ENCODE peak calls at places on chromosomes 6 and 20, in four cellular contexts. E is GM12878, P is H1, B is HepG2. V is an unnamed sample.

GRCh38 chr20:53961527-53961926 is 108.9 kb downstream of the BCAS1 start:
- DNase-seq in E (no peak), B (no peak), P (no peak), V (no peak)

GRCh38 chr6:158249437-158249836 is 62.8 kb upstream of the TULP4 start:
- DNase-seq in E (no peak), B (no peak), P (no peak), V (no peak)

GRCh38 chr20:22462975-22463914 is 121.1 kb downstream of the FOXA2 start:
- DNase-seq in E (no peak), B (no peak), P (no peak), V (no peak)

GRCh38 chr20:44589522-44589921 is 7.1 kb downstream of the PKIG start:
- DNase-seq in E (no peak), B (no peak), P (no peak), V (no peak)

GRCh38 chr6:84764332-84765049 is at the start of gene TBX18:
- DNase-seq in B (peak; percentile 35), E (no peak), P (peak; percentile 96), V (peak; percentile 85)

GRCh38 chr6:42050897-42051653 is 751 bp downstream of the TAF8 start:
- DNase-seq in P (no peak), E (no peak), B (no peak), V (no peak)

GRCh38 chr20:56449459-56449858 is 19.0 kb upstream of the RTF2 start:
- DNase-seq in B (no peak), E (no peak), P (no peak), V (no peak)

GRCh38 chr6:112027942-112028674 is 25.8 kb upstream of the CCN6 start:
- DNase-seq in B (no peak), E (no peak), P (no peak), V (no peak)

GRCh38 chr20:8385247-8385646 is 253.2 kb downstream of the PLCB1 start:
- DNase-seq in P (no peak), B (no peak), E (no peak), V (peak; percentile 74)

GRCh38 chr6:122649701-122650100 is 39.5 kb downstream of the PKIB start:
- DNase-seq in P (no peak), E (no peak), B (peak; percentile 5), V (no peak)

GRCh38 chr6:84052204-84052882 is 18.8 kb downstream of the MRAP2 start:
- DNase-seq in E (no peak), P (peak; percentile 64), B (peak; percentile 35), V (peak; percentile 48)

GRCh38 chr6:148885154-148885870 is 138.5 kb downstream of the UST start:
- DNase-seq in B (no peak), P (no peak), E (no peak), V (no peak)

GRCh38 chr6:113672691-113673149 is 184.4 kb upstream of the MARCKS start:
- DNase-seq in B (peak; percentile 23), P (no peak), E (no peak), V (no peak)

GRCh38 chr6:36345681-36346417 is 9.2 kb upstream of the BNIP5 start:
- DNase-seq in P (peak; percentile 57), E (no peak), B (no peak), V (no peak)

GRCh38 chr20:61436674-61437279 is 184.7 kb downstream of the CDH4 start:
- DNase-seq in P (peak; percentile 84), B (no peak), E (no peak), V (peak; percentile 98)

GRCh38 chr20:25238319-25239037 is 9.4 kb upstream of the PYGB start:
- DNase-seq in E (no peak), P (no peak), B (no peak), V (no peak)

GRCh38 chr6:154516276-154516675 is 5.8 kb upstream of the CNKSR3 start:
- DNase-seq in E (no peak), B (no peak), P (no peak), V (no peak)

GRCh38 chr6:157832250-157832967 is 9.4 kb downstream of the SNX9 start:
- DNase-seq in P (no peak), B (no peak), E (no peak), V (no peak)

GRCh38 chr6:161522286-161522685 is 248.4 kb upstream of the AGPAT4 start:
- DNase-seq in P (no peak), B (no peak), E (no peak), V (no peak)

GRCh38 chr6:111564482-111564945 is 41.2 kb downstream of the TRAF3IP2 start:
- DNase-seq in B (no peak), E (no peak), P (no peak), V (no peak)

GRCh38 chr6:73086726-73087125 is 138.6 kb downstream of the KHDC1L start:
- DNase-seq in B (no peak), E (no peak), P (no peak), V (no peak)

GRCh38 chr6:87588756-87589407 is 905 bp downstream of the RARS2 start:
- DNase-seq in E (no peak), P (no peak), B (no peak), V (no peak)

GRCh38 chr6:168525114-168525513 is 84.1 kb downstream of the SMOC2 start:
- DNase-seq in B (no peak), E (no peak), P (no peak), V (no peak)

GRCh38 chr6:138523347-138524210 is 24.3 kb upstream of the NHSL1 start:
- DNase-seq in P (no peak), E (no peak), B (no peak), V (no peak)

GRCh38 chr6:130164251-130164650 is 58.5 kb downstream of the SAMD3 start:
- DNase-seq in B (no peak), E (no peak), P (no peak), V (no peak)

GRCh38 chr20:62570897-62571666 is 71.2 kb upstream of the SLCO4A1 start:
- DNase-seq in E (no peak), B (no peak), P (no peak), V (no peak)

GRCh38 chr20:57657537-57658446 is 37.6 kb upstream of the ZBP1 start:
- DNase-seq in B (peak; percentile 47), E (no peak), P (peak; percentile 39), V (no peak)

GRCh38 chr6:105886812-105887513 is 199.2 kb upstream of the PRDM1 start:
- DNase-seq in P (no peak), B (no peak), E (no peak), V (no peak)

GRCh38 chr6:2830183-2830582 is 11.5 kb downstream of the SERPINB1 start:
- DNase-seq in E (no peak), P (no peak), B (no peak), V (no peak)

GRCh38 chr6:26017567-26017966 is 55.0 kb downstream of the TRIM38 start:
- DNase-seq in B (no peak), P (no peak), E (no peak), V (no peak)
- TF ChIP-seq SUZ12 in B (no peak), P (no peak), E (no peak), V (no peak)

GRCh38 chr6:144661101-144661806 is 376.1 kb downstream of the UTRN start:
- DNase-seq in P (no peak), E (no peak), B (peak; percentile 93), V (no peak)

GRCh38 chr6:144659735-144660246 is 374.7 kb downstream of the UTRN start:
- DNase-seq in P (no peak), B (no peak), E (no peak), V (no peak)

GRCh38 chr6:144659202-144659731 is 374.1 kb downstream of the UTRN start:
- DNase-seq in B (peak; percentile 42), P (no peak), E (no peak), V (no peak)

GRCh38 chr6:144662812-144663211 is 377.7 kb downstream of the UTRN start:
- DNase-seq in B (no peak), E (no peak), P (no peak), V (no peak)

DNA sequence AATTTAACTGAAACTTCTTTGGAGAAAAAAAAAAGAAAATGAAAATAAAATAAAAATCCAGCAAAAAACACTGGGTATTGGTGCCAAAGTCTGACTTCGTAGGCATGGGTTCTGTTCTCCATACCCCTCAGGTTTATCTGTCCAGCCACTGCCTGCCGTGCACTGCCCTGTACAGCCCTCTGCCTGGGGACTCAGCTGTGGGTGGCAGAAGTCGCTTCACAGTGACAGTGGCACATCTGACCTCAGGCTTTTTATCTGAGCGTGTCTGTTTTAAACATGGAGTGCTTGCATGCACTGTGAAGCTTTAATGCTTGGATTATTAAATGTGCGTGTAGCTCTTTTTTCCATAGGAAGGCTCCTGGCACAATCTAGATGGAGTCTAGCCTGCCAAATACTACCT is 375.4 kb downstream of the UTRN start:
- DNase-seq in E (no peak), P (no peak), B (no peak), V (no peak)
- H3K4me1 ChIP-seq in E (no peaks in the 10 kb centered on the region), P (peaks cover 24% of the 10 kb centered on the region), B (peaks cover 93% of the 10 kb centered on the region), V (no peaks in the 10 kb centered on the region)

GRCh38 chr6:98985391-98985790 is 37.6 kb upstream of the FBXL4 start:
- DNase-seq in B (no peak), E (no peak), P (no peak), V (no peak)
- TF ChIP-seq SUZ12 in B (no peak), E (no peak), P (no peak), V (no peak)

DNA sequence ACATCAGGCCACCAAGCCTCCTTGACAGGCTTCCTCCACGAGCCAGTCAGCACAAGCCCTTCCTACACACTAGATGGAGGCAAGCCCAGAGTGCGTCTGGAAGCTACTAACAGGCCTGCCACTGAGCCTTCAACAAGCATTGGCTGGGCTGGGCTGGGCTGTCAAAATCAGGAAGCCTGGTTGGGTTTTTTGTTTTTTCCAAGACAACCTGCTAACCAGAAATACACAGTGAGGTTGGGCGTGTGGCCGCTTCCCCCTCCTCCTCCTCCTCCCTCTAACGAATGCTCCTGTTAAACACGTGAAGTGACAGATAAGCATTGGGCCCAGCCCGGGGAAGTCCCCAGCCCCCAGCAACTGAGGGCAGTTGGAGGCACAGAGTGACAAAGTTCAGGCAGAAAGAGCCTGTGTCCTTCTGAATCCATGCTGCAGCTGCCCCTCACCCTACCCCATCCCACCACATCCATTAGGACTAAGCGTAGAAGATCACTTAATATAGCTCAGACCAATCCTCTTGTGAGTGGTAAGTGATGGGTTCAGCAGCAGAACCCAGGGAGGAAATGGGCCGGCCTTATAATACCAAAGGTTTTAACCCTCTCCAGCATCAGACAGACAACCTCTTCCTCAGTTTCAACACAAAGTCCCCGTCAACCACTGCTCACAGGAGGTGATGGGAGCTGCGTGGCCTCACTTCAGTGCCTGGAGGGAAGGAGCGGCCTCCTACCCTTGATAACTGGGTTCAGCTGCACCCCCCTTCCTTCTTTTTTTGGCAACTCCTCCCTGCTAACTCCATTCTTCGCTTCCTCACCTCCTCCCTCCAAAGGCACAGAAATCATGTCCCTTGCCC is 1.1 kb downstream of the NFATC2 start:
- DNase-seq in E (no peak), B (peak; percentile 87), P (no peak), V (no peak)
- H3K4me1 ChIP-seq in E (peaks cover 23% of the 10 kb centered on the region), B (peaks cover 33% of the 10 kb centered on the region), P (no peaks in the 10 kb centered on the region), V (peaks cover 16% of the 10 kb centered on the region)

DNA sequence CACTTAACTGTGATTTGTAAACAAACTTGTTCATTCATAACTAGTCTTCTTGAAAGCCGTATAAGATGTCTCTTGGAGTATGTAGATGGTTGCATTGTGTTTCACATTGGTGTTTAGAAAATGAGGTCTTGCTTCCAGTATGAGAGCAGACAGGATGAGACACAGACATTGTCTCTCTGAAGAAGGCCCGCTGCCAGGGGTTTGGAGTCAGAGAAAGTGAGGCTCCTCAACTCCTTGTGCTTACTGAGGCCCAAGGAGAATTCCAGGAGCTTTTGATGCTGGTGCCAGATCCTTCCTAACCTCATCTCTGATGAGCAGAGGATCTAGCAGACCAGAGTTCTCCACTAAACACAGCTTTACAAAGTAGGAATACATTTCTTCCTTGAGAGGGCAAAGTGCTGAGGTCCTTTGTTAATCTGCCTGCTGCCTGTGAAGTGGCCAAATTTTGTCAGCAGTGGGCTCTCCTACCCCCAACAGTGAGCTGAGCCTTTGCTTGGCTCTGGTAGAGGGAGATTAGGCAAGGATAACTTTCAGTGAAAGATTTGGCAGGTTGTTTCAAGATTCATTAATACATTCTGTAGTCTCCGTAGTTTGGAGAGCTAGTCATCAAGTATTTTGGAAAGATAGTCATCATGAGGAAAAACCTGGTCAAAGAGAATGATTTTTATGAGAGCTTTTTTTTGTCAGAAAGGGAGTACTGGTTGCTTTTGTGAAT is 9.7 kb downstream of the MAPRE1 start:
- DNase-seq in P (no peak), E (no peak), B (no peak), V (no peak)
- TF ChIP-seq SUZ12 in P (no peak), E (no peak), B (no peak), V (no peak)

V was measured in NT2/D1.